ENCODE peak calls at places on chromosomes 7 and 10, in six cellular contexts. I, L, K, Q, Z and M are unnamed samples.

GRCh38 chr7:91240546-91240945 is 23.7 kb upstream of the FZD1 start:
- DNase-seq in I (no peak), L (no peak), K (no peak), Q (no peak), Z (no peak), M (no peak)

GRCh38 chr10:59273453-59273852 is 88.9 kb downstream of the FAM13C start:
- DNase-seq in I (no peak), L (no peak), K (no peak), Q (no peak), Z (no peak), M (no peak)

GRCh38 chr10:58618158-58618676 is 105.5 kb downstream of the BICC1 start:
- DNase-seq in I (no peak), L (no peak), K (no peak), Q (no peak), Z (no peak), M (no peak)

GRCh38 chr10:86336341-86336740 is 30.3 kb downstream of the GRID1 start:
- DNase-seq in I (no peak), L (no peak), K (no peak), Q (no peak), Z (no peak), M (no peak)

GRCh38 chr10:115093286-115093775 is at the start of gene ATRNL1:
- DNase-seq in I (peak), L (no peak), K (peak), Q (peak), Z (peak), M (no peak)

GRCh38 chr7:74002474-74003017 is 25.4 kb upstream of the ELN start:
- DNase-seq in I (peak), L (no peak), K (peak), Q (peak), Z (peak), M (no peak)

GRCh38 chr7:79593819-79594218 is 140.4 kb upstream of the MAGI2 start:
- DNase-seq in I (peak), L (no peak), K (no peak), Q (no peak), Z (peak), M (no peak)

GRCh38 chr10:115706482-115707076 is 566.4 kb downstream of the GFRA1 start:
- DNase-seq in I (peak), L (no peak), K (peak), Q (peak), Z (peak), M (no peak)

GRCh38 chr10:44513592-44513991 is 128.7 kb upstream of the CXCL12 start:
- DNase-seq in I (no peak), L (no peak), K (no peak), Q (no peak), Z (no peak), M (no peak)

GRCh38 chr7:70132802-70133201 is 534.5 kb downstream of the AUTS2 start:
- DNase-seq in I (no peak), L (no peak), K (no peak), Q (no peak), Z (no peak), M (no peak)

GRCh38 chr10:14052926-14053325 is 277.8 kb downstream of the FRMD4A start:
- DNase-seq in I (no peak), L (no peak), K (no peak), Q (no peak), Z (peak), M (no peak)

GRCh38 chr7:27151341-27151944 is 940 bp downstream of the HOXA3 start:
- DNase-seq in I (no peak), L (no peak), K (no peak), Q (no peak), Z (no peak), M (no peak)

GRCh38 chr10:77162697-77163096 is 474.9 kb downstream of the KCNMA1 start:
- DNase-seq in I (peak), L (no peak), K (peak), Q (peak), Z (no peak), M (no peak)

GRCh38 chr7:151366872-151367207 is 25.2 kb downstream of the NUB1 start:
- DNase-seq in I (no peak), L (no peak), K (no peak), Q (no peak), Z (no peak), M (no peak)

GRCh38 chr10:8133146-8133545 is 78.7 kb downstream of the GATA3 start:
- DNase-seq in I (no peak), L (no peak), K (peak), Q (no peak), Z (no peak), M (no peak)

GRCh38 chr10:11869211-11869610 is 46.1 kb downstream of the PROSER2 start:
- DNase-seq in I (no peak), L (no peak), K (no peak), Q (no peak), Z (no peak), M (no peak)

GRCh38 chr10:55063817-55064216 is 262.8 kb upstream of the PCDH15 start:
- DNase-seq in I (no peak), L (no peak), K (no peak), Q (no peak), Z (no peak), M (no peak)

GRCh38 chr10:97109562-97109961 is 76.2 kb downstream of the SLIT1 start:
- DNase-seq in I (no peak), L (no peak), K (no peak), Q (no peak), Z (no peak), M (no peak)

GRCh38 chr10:84510121-84510520 is 181.7 kb downstream of the CCSER2 start:
- DNase-seq in I (peak), L (no peak), K (peak), Q (no peak), Z (peak), M (no peak)

GRCh38 chr10:26199841-26200240 is 16.7 kb upstream of the GAD2 start:
- DNase-seq in I (no peak), L (no peak), K (peak), Q (no peak), Z (no peak), M (no peak)

GRCh38 chr7:11529382-11529781 is 302.6 kb downstream of the THSD7A start:
- DNase-seq in I (no peak), L (no peak), K (no peak), Q (no peak), Z (no peak), M (no peak)

GRCh38 chr10:98431016-98431415 is 15.7 kb downstream of the HPS1 start:
- DNase-seq in I (no peak), L (no peak), K (no peak), Q (no peak), Z (peak), M (no peak)

GRCh38 chr7:20870977-20871376 is 84.3 kb upstream of the SP8 start:
- DNase-seq in I (no peak), L (no peak), K (no peak), Q (no peak), Z (no peak), M (no peak)